ENCODE peak calls at places on chromosomes 6 and 20, in seven cellular contexts. V, M, A, H, O, R and K are unnamed samples.

GRCh38 chr6:42860481-42860880 is 18.9 kb upstream of the RPL7L1 start:
- DNase-seq in M (no peak), V (no peak), A (no peak), R (no peak), O (no peak), H (no peak), K (no peak)

GRCh38 chr6:1838604-1839003 is 228.9 kb downstream of the FOXC1 start:
- DNase-seq in O (no peak), V (no peak), A (no peak), H (no peak), R (no peak), M (no peak), K (no peak)

GRCh38 chr6:5956939-5957338 is 49.8 kb downstream of the NRN1 start:
- DNase-seq in H (no peak), R (no peak), A (no peak), M (no peak), V (no peak), O (no peak), K (no peak)

GRCh38 chr20:53287357-53288042 is 306.1 kb downstream of the ZNF217 start:
- DNase-seq in O (no peak), A (no peak), M (no peak), V (peak; percentile 3), H (no peak), R (no peak), K (no peak)

GRCh38 chr20:59525500-59526241 is 78.7 kb upstream of the PHACTR3 start:
- DNase-seq in A (peak; percentile 54), R (peak; percentile 87), H (peak; percentile 86), M (peak; percentile 53), V (peak; percentile 34), O (peak; percentile 57), K (peak; percentile 32)

GRCh38 chr20:49668181-49668877 is 45.3 kb downstream of the B4GALT5 start:
- DNase-seq in O (no peak), A (no peak), H (no peak), V (peak; percentile 96), R (no peak), M (peak; percentile 30), K (peak; percentile 39)

GRCh38 chr6:122069933-122070332 is 329.5 kb upstream of the HSF2 start:
- DNase-seq in R (no peak), A (no peak), H (no peak), M (no peak), O (no peak), V (no peak), K (no peak)

GRCh38 chr20:38855356-38855755 is 49.9 kb downstream of the PPP1R16B start:
- DNase-seq in R (no peak), H (peak; percentile 94), O (peak; percentile 20), M (no peak), V (no peak), A (no peak), K (no peak)

GRCh38 chr6:53750112-53750511 is 44.7 kb upstream of the LRRC1 start:
- DNase-seq in H (no peak), V (no peak), A (no peak), M (no peak), O (no peak), R (no peak), K (no peak)

GRCh38 chr6:101290346-101290745 is 103.2 kb upstream of the GRIK2 start:
- DNase-seq in O (no peak), M (no peak), R (no peak), A (no peak), H (no peak), V (no peak), K (no peak)

GRCh38 chr6:145423936-145424335 is 311.4 kb downstream of the EPM2A start:
- DNase-seq in R (no peak), M (no peak), A (no peak), H (no peak), O (no peak), V (no peak), K (no peak)

DNA sequence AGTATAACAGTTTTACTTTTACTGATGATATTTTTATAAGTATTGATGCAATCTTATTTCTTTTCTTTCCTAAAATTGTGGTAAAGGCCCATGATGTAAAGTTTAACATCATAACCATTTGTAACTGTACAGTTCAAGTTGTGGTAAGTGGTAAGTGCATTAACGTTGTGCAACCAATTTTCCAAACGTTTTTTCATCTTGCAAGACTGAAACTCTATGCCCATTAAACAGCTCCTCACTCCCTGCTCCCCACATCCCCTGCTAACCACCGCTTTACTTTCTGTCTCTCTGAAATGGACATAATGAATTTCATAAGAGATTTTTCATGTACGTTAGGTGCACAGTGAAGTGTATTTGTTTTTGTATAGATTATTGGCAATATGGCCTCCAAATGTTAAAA is 106.0 kb downstream of the PACRG start:
- DNase-seq in M (no peak), V (no peak), A (no peak), O (no peak), H (no peak), R (no peak), K (no peak)
- TF ChIP-seq CTCF in M (no peak), V (no peak), A (no peak), O (no peak), H (no peak), R (no peak), K (no peak)

DNA sequence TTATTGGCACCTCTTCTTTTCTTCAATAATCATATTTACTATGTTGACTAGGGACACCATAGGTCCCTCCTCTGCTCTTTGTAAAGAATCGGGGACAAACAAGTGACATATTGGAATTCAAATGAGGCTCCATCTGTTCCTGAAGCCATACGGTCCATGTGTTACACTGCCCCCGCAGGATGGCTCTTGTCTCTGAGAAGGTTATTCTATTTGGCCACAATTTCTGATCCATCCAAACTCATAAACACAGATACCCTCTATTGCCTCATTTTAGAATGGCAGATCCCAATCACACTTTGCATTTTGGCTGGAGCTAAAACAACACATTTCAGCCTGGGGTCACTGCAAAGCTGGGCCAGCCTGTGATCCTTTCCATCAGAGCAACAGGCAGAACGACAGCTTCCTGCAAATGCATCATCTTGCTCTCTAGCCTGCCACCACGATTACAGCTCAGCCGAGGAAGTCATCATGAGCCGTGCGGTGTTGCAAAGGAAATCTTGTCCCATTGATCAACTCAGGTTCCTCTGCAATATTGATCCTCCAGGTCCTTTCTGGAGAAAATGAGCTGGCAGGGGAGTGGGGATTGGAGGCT is 73.2 kb downstream of the AGPAT4 start:
- DNase-seq in R (no peak), H (no peak), V (no peak), O (no peak), M (no peak), A (no peak), K (no peak)
- TF ChIP-seq CTCF in R (peak; percentile 31), H (peak; percentile 33), V (no peak), O (no peak), M (no peak), A (no peak), K (no peak)

GRCh38 chr6:170583736-170584180 is 679 bp downstream of the PDCD2 start:
- DNase-seq in M (no peak), O (no peak), R (no peak), H (no peak), V (no peak), A (no peak), K (no peak)
- TF ChIP-seq CTCF in M (peak; percentile 14), O (no peak), R (peak; percentile 42), H (peak; percentile 8), V (no peak), A (no peak), K (no peak)

DNA sequence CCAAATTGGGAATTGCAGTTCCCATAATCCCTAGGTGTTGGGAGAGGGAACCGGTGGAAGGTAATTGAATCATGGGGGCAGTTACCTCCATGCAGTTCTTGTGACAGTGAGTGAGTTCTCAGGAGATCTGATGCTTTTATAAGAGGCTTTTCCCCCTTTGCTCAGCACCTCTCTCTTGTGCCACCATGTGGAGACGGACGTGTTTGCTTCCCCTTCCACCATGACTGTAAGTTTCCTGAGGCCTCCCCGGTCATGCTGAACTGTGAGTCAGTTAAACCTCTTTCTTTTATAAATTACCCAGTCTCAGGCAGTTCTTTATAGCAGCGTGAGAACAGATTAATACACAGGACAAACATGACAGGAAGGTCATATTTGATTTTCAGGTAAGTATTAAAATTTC is 25.3 kb upstream of the HECA start:
- DNase-seq in A (no peak), M (peak; percentile 37), H (no peak), V (peak; percentile 78), O (peak; percentile 33), R (no peak), K (no peak)
- TF ChIP-seq CTCF in A (no peak), M (peak; percentile 42), H (peak; percentile 42), V (peak; percentile 57), O (no peak), R (peak; percentile 37), K (peak; percentile 20)

GRCh38 chr6:151664390-151664789 is 143.1 kb upstream of the ESR1 start:
- DNase-seq in O (no peak), V (no peak), M (no peak), H (no peak), R (no peak), A (no peak), K (no peak)

GRCh38 chr6:151663559-151663958 is 143.9 kb upstream of the ESR1 start:
- DNase-seq in H (no peak), A (no peak), O (no peak), R (no peak), V (no peak), M (no peak), K (no peak)

GRCh38 chr6:151661509-151661908 is 146.0 kb upstream of the ESR1 start:
- DNase-seq in A (no peak), O (no peak), R (no peak), M (no peak), V (no peak), H (no peak), K (no peak)

GRCh38 chr6:151659212-151659611 is 148.3 kb upstream of the ESR1 start:
- DNase-seq in A (no peak), O (no peak), M (no peak), V (no peak), H (no peak), R (no peak), K (no peak)

GRCh38 chr6:151661928-151662327 is 145.6 kb upstream of the ESR1 start:
- DNase-seq in V (peak; percentile 16), H (no peak), A (no peak), O (peak; percentile 20), M (no peak), R (no peak), K (no peak)
- TF ChIP-seq CTCF in V (peak; percentile 42), H (peak; percentile 23), A (no peak), O (no peak), M (no peak), R (peak; percentile 18), K (no peak)

GRCh38 chr6:90701146-90701781 is 114.4 kb upstream of the MAP3K7 start:
- DNase-seq in M (no peak), O (peak; percentile 33), V (peak; percentile 17), R (no peak), H (no peak), A (no peak), K (no peak)
- TF ChIP-seq CTCF in M (no peak), O (no peak), V (no peak), R (no peak), H (no peak), A (no peak), K (no peak)

GRCh38 chr6:62775427-62776022 is 435.7 kb upstream of the FKBP1C start:
- DNase-seq in V (peak; percentile 24), O (peak; percentile 41), A (no peak), H (no peak), R (no peak), M (no peak), K (no peak)
- TF ChIP-seq CTCF in V (peak; percentile 37), O (peak; percentile 50), A (peak; percentile 44), H (peak; percentile 15), R (peak; percentile 83), M (peak; percentile 45), K (peak; percentile 11)